ENCODE peak calls at places on chromosomes 12 and 14, in six cellular contexts. S is GM23248, O is OCI-LY7, P is PC-3, U is neuronal stem cell, Y is fibroblast of lung. X is an unnamed sample.
A peak's percentile ranks its signal among the peaks of the same experiment; 100 is the strongest.

GRCh38 chr14:104999361-104999760 is 13.8 kb downstream of the CLBA1 start:
- DNase-seq in S (no peak), O (no peak), P (no peak), U (no peak), Y (no peak), X (peak; percentile 23)

GRCh38 chr12:20356048-20356447 is 12.3 kb upstream of the PDE3A start:
- DNase-seq in S (no peak), O (no peak), P (no peak), U (no peak), Y (no peak), X (no peak)

GRCh38 chr14:95679148-95679547 is 7.1 kb upstream of the TCL1B start:
- DNase-seq in S (no peak), O (no peak), P (no peak), U (no peak), Y (no peak), X (no peak)

GRCh38 chr12:54195736-54196347 is 7.1 kb upstream of the SMUG1 start:
- DNase-seq in S (peak; percentile 30), O (peak; percentile 43), P (no peak), U (no peak), Y (peak; percentile 76), X (peak; percentile 89)

GRCh38 chr14:51639668-51640316 is 11.9 kb upstream of the FRMD6 start:
- DNase-seq in S (no peak), O (no peak), P (no peak), U (no peak), Y (no peak), X (no peak)

GRCh38 chr14:89507926-89508460 is 91.0 kb upstream of the FOXN3 start:
- DNase-seq in S (peak; percentile 63), O (no peak), P (peak; percentile 89), U (no peak), Y (peak; percentile 56), X (peak; percentile 62)

GRCh38 chr14:65255029-65255545 is 152.8 kb upstream of the MAX start:
- DNase-seq in S (peak; percentile 85), O (no peak), P (peak; percentile 96), U (no peak), Y (peak; percentile 81), X (peak; percentile 88)

GRCh38 chr14:59133202-59133601 is 55.3 kb upstream of the DAAM1 start:
- DNase-seq in S (peak; percentile 9), O (no peak), P (peak; percentile 51), U (no peak), Y (peak; percentile 15), X (no peak)

GRCh38 chr14:22887260-22887989 is 4.4 kb downstream of the REM2 start:
- DNase-seq in S (peak; percentile 69), O (peak; percentile 98), P (peak; percentile 95), U (peak; percentile 76), Y (peak; percentile 79), X (peak; percentile 90)

GRCh38 chr12:76311796-76312195 is 36.4 kb downstream of the BBS10 start:
- DNase-seq in S (peak; percentile 85), O (no peak), P (peak; percentile 43), U (no peak), Y (peak; percentile 44), X (peak; percentile 69)

GRCh38 chr14:92644166-92644565 is 104.3 kb downstream of the LGMN start:
- DNase-seq in S (peak; percentile 81), O (no peak), P (peak; percentile 94), U (no peak), Y (peak; percentile 75), X (peak; percentile 97)

GRCh38 chr12:6322969-6323339 is 12.5 kb downstream of the PLEKHG6 start:
- DNase-seq in S (no peak), O (no peak), P (no peak), U (no peak), Y (no peak), X (no peak)

GRCh38 chr12:103331643-103332042 is 164.1 kb downstream of the C12orf42 start:
- DNase-seq in S (no peak), O (no peak), P (no peak), U (no peak), Y (no peak), X (no peak)

DNA sequence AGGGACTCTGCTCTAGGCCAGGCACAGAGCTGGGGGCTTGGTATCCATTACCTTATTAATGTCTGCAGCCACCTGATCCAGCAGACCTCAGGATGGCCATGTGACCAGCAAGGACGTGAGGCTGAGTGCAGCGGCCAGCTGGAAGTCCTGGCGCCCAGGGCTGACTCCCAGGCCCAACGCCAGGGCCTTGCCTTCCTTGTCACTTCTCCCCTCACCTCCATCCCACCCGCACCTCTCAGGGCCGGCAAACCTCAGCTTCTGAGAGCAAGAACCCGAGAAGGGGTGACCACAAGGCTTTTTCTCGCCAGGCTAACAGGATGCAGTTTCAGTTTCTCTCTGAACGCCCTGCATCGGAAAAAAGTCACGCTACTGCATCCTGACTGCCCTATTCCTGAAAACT is 15.4 kb downstream of the RAB35 start:
- DNase-seq in S (no peak), O (no peak), P (no peak), U (no peak), Y (no peak), X (peak; percentile 80)
- H3K27ac ChIP-seq in S (no peak overlapping the region), O (no peak overlapping the region), P (no peak overlapping the region), U (peak overlapping the region; percentile 31), Y (peak overlapping the region; percentile 51), X (no peak overlapping the region)

GRCh38 chr12:56115329-56115728 is 1.1 kb upstream of the RPL41 start:
- DNase-seq in S (peak; percentile 65), O (no peak), P (peak; percentile 23), U (no peak), Y (peak; percentile 47), X (peak; percentile 76)
- H2AFZ ChIP-seq in S (peak overlapping the region; percentile 92), O (peak overlapping the region; percentile 62), P (peak overlapping the region; percentile 88), U (peak overlapping the region; percentile 81), Y (no peak overlapping the region), X (peak overlapping the region; percentile 93)

DNA sequence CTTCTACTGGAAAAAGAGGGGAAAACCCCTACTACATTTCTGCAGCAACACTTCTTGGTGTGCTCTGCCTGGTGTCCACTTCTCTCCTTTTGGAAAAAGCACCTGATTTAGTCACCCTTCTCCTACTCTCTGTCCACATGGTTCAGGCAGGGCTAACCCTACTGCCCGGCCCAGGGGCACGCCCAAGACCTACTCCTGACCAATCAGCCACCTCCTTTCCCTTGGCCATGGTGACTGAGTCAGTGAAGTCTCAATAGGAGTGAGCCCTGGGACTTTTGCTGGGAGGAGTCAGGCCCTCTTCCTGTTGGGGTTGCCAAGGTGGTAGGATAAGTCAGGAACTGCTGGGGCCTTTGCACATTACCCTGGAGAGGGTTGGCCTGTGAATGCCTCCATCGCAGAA is 52.5 kb upstream of the MYL2 start:
- DNase-seq in S (no peak), O (no peak), P (no peak), U (no peak), Y (no peak), X (no peak)
- H3K4me2 ChIP-seq in S (no peak overlapping the region), O (no peak overlapping the region), P (no peak overlapping the region), U (no peak overlapping the region), Y (no peak overlapping the region), X (no peak overlapping the region)

GRCh38 chr14:101835566-101835965 is 74.1 kb downstream of the PPP2R5C start:
- DNase-seq in S (no peak), O (no peak), P (no peak), U (no peak), Y (no peak), X (no peak)

GRCh38 chr14:101833045-101833444 is 71.5 kb downstream of the PPP2R5C start:
- DNase-seq in S (no peak), O (no peak), P (no peak), U (no peak), Y (no peak), X (no peak)

GRCh38 chr14:101836131-101836530 is 74.6 kb downstream of the PPP2R5C start:
- DNase-seq in S (peak; percentile 77), O (no peak), P (no peak), U (no peak), Y (peak; percentile 21), X (peak; percentile 91)

GRCh38 chr14:101835166-101835557 is 73.7 kb downstream of the PPP2R5C start:
- DNase-seq in S (peak; percentile 41), O (no peak), P (peak; percentile 57), U (no peak), Y (peak; percentile 52), X (no peak)

GRCh38 chr14:101834387-101835165 is 73.1 kb downstream of the PPP2R5C start:
- DNase-seq in S (peak; percentile 19), O (no peak), P (peak; percentile 34), U (no peak), Y (peak; percentile 14), X (no peak)
- H3K27ac ChIP-seq in S (no peak overlapping the region), O (no peak overlapping the region), P (peak overlapping the region; percentile 60), U (no peak overlapping the region), Y (peak overlapping the region; percentile 39), X (peak overlapping the region; percentile 13)

DNA sequence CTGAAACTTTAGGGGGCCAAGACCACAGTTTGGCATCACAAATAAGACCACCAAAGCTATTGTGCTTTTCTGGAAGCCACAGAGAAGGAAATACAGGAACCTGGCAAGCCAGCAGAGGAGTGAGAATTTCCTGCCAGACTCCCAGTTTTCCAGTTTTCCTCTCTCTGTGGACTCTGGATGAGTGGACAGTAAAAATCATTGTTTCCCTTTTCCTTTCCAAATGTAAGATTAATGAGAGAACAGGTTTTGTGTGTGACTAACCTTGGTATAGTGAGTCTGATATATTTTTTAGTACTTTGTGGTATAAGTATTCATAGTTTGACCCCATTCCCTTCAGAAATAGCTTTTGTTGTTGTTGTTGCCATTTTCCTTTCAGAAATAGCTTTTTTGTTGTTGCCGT is 2.6 kb upstream of the TAC3 start:
- DNase-seq in S (no peak), O (no peak), P (no peak), U (no peak), Y (no peak), X (no peak)
- H2AFZ ChIP-seq in S (no peak overlapping the region), O (peak overlapping the region; percentile 10), P (no peak overlapping the region), U (no peak overlapping the region), Y (no peak overlapping the region), X (no peak overlapping the region)

DNA sequence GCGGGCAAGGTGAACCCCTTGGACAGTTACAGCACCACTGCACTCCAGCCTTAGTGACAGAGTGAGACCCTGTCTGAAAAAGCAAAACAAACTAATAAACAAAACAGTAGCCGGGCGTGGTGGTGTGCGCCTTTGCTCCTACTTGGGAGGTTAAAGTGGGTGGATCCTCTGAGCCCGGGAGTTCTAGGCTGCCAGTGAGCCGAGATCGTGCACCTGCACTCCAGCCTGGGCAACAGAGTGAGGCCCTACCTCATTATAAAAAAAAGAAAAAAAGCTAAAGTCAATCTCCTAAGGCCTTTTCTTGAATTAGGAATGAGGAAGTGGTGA is 24.7 kb upstream of the SPTLC2 start:
- DNase-seq in S (peak; percentile 32), O (peak; percentile 12), P (no peak), U (no peak), Y (no peak), X (no peak)
- H3K4me2 ChIP-seq in S (peak overlapping the region; percentile 53), O (peak overlapping the region; percentile 28), P (no peak overlapping the region), U (no peak overlapping the region), Y (peak overlapping the region; percentile 70), X (peak overlapping the region; percentile 82)

GRCh38 chr12:24560867-24561266 is 388.0 kb downstream of the BCAT1 start:
- DNase-seq in S (peak; percentile 7), O (no peak), P (no peak), U (no peak), Y (no peak), X (no peak)

GRCh38 chr12:24562761-24563392 is 386.0 kb downstream of the BCAT1 start:
- DNase-seq in S (peak; percentile 40), O (no peak), P (no peak), U (peak; percentile 65), Y (peak; percentile 52), X (peak; percentile 86)

GRCh38 chr12:24561882-24562760 is 386.8 kb downstream of the BCAT1 start:
- DNase-seq in S (peak; percentile 50), O (no peak), P (no peak), U (peak; percentile 71), Y (peak; percentile 77), X (peak; percentile 94)

GRCh38 chr12:24560192-24560591 is 388.7 kb downstream of the BCAT1 start:
- DNase-seq in S (no peak), O (no peak), P (no peak), U (no peak), Y (peak; percentile 13), X (no peak)

GRCh38 chr12:24561411-24561871 is 387.5 kb downstream of the BCAT1 start:
- DNase-seq in S (peak; percentile 36), O (no peak), P (no peak), U (no peak), Y (peak; percentile 71), X (peak; percentile 94)
- H3K27ac ChIP-seq in S (no peak overlapping the region), O (no peak overlapping the region), P (no peak overlapping the region), U (no peak overlapping the region), Y (peak overlapping the region; percentile 90), X (no peak overlapping the region)